ENCODE peak calls at places on chromosomes 5 and 9, in four cellular contexts. I is endodermal cell, F is LoVo, L is HCEC 1CT. Q is an unnamed sample.

GRCh38 chr9:88182501-88182900 is 44.2 kb upstream of the SPATA31C2 start:
- DNase-seq in F (no peak), L (no peak), I (no peak), Q (no peak)

GRCh38 chr5:113311301-113311700 is 123.5 kb downstream of the TSSK1B start:
- DNase-seq in L (peak), F (no peak), I (no peak), Q (peak)

GRCh38 chr9:27933210-27934062 is 360.2 kb upstream of the C9orf72 start:
- DNase-seq in F (no peak), L (no peak), I (no peak), Q (no peak)

GRCh38 chr9:94905606-94906005 is 179.1 kb downstream of the AOPEP start:
- DNase-seq in L (no peak), I (no peak), F (no peak), Q (no peak)

GRCh38 chr5:79436224-79436623 is 77.7 kb downstream of the HOMER1 start:
- DNase-seq in L (peak), F (no peak), I (no peak), Q (peak)

GRCh38 chr5:57900356-57900944 is 417.8 kb upstream of the ACTBL2 start:
- DNase-seq in I (no peak), F (no peak), L (no peak), Q (no peak)

GRCh38 chr9:130043654-130044623 is 950 bp upstream of the FNBP1 start:
- DNase-seq in I (no peak), L (no peak), F (no peak), Q (no peak)

GRCh38 chr5:29548262-29548661 is 1645.2 kb upstream of the CDH6 start:
- DNase-seq in L (no peak), I (no peak), F (no peak), Q (no peak)

GRCh38 chr9:114370985-114371335 is 16.8 kb downstream of the AKNA start:
- DNase-seq in L (no peak), I (peak), F (no peak), Q (no peak)

GRCh38 chr9:113326230-113326629 is 13.8 kb downstream of the WDR31 start:
- DNase-seq in F (no peak), I (no peak), L (no peak), Q (no peak)

GRCh38 chr5:167065784-167066183 is 1225.7 kb upstream of the WWC1 start:
- DNase-seq in L (no peak), F (no peak), I (no peak), Q (no peak)

GRCh38 chr9:13568446-13568845 is 289.0 kb upstream of the MPDZ start:
- DNase-seq in F (no peak), L (no peak), I (no peak), Q (no peak)

GRCh38 chr5:143412656-143413342 is 9.3 kb upstream of the NR3C1 start:
- DNase-seq in I (no peak), F (no peak), L (no peak), Q (peak)

GRCh38 chr9:121398374-121398773 is 28.3 kb upstream of the STOM start:
- DNase-seq in I (no peak), L (peak), F (no peak), Q (peak)

GRCh38 chr5:134138416-134139376 is 24.2 kb downstream of the TCF7 start:
- DNase-seq in L (peak), I (peak), F (no peak), Q (peak)

GRCh38 chr9:114011313-114011712 is 66.8 kb downstream of the AMBP start:
- DNase-seq in I (peak), L (no peak), F (no peak), Q (no peak)

GRCh38 chr9:84697494-84698114 is 28.1 kb downstream of the NTRK2 start:
- DNase-seq in L (no peak), F (peak), I (peak), Q (no peak)

GRCh38 chr9:27528886-27529315 is 713 bp downstream of the MOB3B start:
- DNase-seq in I (peak), F (peak), L (no peak), Q (peak)

GRCh38 chr5:34789021-34789531 is 49.9 kb upstream of the TTC23L start:
- DNase-seq in I (no peak), L (peak), F (no peak), Q (no peak)

GRCh38 chr5:67537439-67538342 is 341.1 kb upstream of the CD180 start:
- DNase-seq in I (no peak), F (no peak), L (peak), Q (no peak)

GRCh38 chr5:64939772-64940510 is 171.2 kb downstream of the CWC27 start:
- DNase-seq in F (no peak), L (peak), I (peak), Q (no peak)

GRCh38 chr9:12463641-12464040 is 229.5 kb upstream of the TYRP1 start:
- DNase-seq in F (no peak), L (no peak), I (no peak), Q (no peak)

GRCh38 chr9:135282001-135282731 is 194.7 kb downstream of the OLFM1 start:
- DNase-seq in F (peak), L (no peak), I (no peak), Q (peak)

GRCh38 chr5:53035868-53036381 is 46.8 kb downstream of the ITGA2 start:
- DNase-seq in F (no peak), L (peak), I (peak), Q (peak)

GRCh38 chr5:132883261-132883834 is 9.9 kb downstream of the LEAP2 start:
- DNase-seq in L (peak), F (peak), I (peak), Q (no peak)

GRCh38 chr9:136268318-136268717 is 22.7 kb upstream of the QSOX2 start:
- DNase-seq in I (peak), L (peak), F (no peak), Q (no peak)

GRCh38 chr5:116652903-116653302 is 78.3 kb upstream of the SEMA6A start:
- DNase-seq in L (no peak), I (no peak), F (no peak), Q (peak)

GRCh38 chr5:147956064-147956841 is 49.9 kb upstream of the C5orf46 start:
- DNase-seq in F (no peak), L (no peak), I (no peak), Q (peak)

Q was measured in foreskin keratinocyte.